ENCODE peak calls at places on chromosomes 7 and 10, in ten cellular contexts. B, R, L, D, A, X, K, E, M and I are unnamed samples. For H3K4me1, the result is how much of the 10 kb centered on the place peaks cover.

GRCh38 chr7:43112941-43113621 is 634 bp downstream of the HECW1 start:
- DNase-seq in B (no peak), R (no peak), L (no peak), D (peak), A (no peak), X (no peak), K (peak), E (peak), M (no peak), I (no peak)

GRCh38 chr7:30988346-30989005 is 24.7 kb downstream of the GHRHR start:
- DNase-seq in B (no peak), R (no peak), L (no peak), D (no peak), A (peak), X (peak), K (peak), E (peak), M (no peak), I (no peak)

GRCh38 chr10:46028584-46029570 is 1.5 kb downstream of the NCOA4 start:
- DNase-seq in B (peak), R (no peak), L (no peak), D (peak), A (no peak), X (peak), K (no peak), E (no peak), M (no peak), I (no peak)

GRCh38 chr7:7972927-7973594 is 4.5 kb downstream of the GLCCI1 start:
- DNase-seq in B (no peak), R (no peak), L (no peak), D (no peak), A (no peak), X (no peak), K (no peak), E (no peak), M (no peak), I (no peak)

GRCh38 chr10:116634126-116634975 is 13.6 kb downstream of the PNLIPRP2 start:
- DNase-seq in B (peak), R (no peak), L (no peak), D (no peak), A (no peak), X (no peak), K (no peak), E (no peak), M (no peak), I (no peak)

GRCh38 chr7:67663644-67664043 is 667.0 kb downstream of the TYW1 start:
- DNase-seq in B (no peak), R (no peak), L (no peak), D (no peak), A (no peak), X (no peak), K (no peak), E (no peak), M (no peak), I (no peak)

GRCh38 chr7:12715372-12716133 is 28.1 kb downstream of the ARL4A start:
- DNase-seq in B (peak), R (peak), L (peak), D (peak), A (peak), X (peak), K (peak), E (peak), M (no peak), I (peak)

GRCh38 chr10:24920907-24921881 is 31.2 kb downstream of the PRTFDC1 start:
- DNase-seq in B (no peak), R (peak), L (no peak), D (peak), A (peak), X (peak), K (no peak), E (peak), M (no peak), I (peak)

GRCh38 chr10:132994371-132994796 is 52.0 kb upstream of the CFAP46 start:
- DNase-seq in B (no peak), R (no peak), L (no peak), D (peak), A (no peak), X (no peak), K (peak), E (no peak), M (no peak), I (no peak)

GRCh38 chr10:14160299-14160698 is 170.4 kb downstream of the FRMD4A start:
- DNase-seq in B (no peak), R (no peak), L (no peak), D (no peak), A (no peak), X (no peak), K (no peak), E (no peak), M (no peak), I (no peak)
- TF ChIP-seq CTCF in B (no peak), R (no peak), L (no peak), D (no peak), A (no peak), X (no peak), K (no peak), E (no peak), M (no peak), I (no peak)

GRCh38 chr10:72011468-72011867 is 47.3 kb downstream of the CHST3 start:
- DNase-seq in B (no peak), R (no peak), L (no peak), D (no peak), A (no peak), X (no peak), K (no peak), E (no peak), M (no peak), I (no peak)
- H3K4me1 ChIP-seq in B (under half), R (half or more), L (under half), D (under half), A (under half), X (half or more), K (half or more), E (half or more), M (under half), I (under half)

DNA sequence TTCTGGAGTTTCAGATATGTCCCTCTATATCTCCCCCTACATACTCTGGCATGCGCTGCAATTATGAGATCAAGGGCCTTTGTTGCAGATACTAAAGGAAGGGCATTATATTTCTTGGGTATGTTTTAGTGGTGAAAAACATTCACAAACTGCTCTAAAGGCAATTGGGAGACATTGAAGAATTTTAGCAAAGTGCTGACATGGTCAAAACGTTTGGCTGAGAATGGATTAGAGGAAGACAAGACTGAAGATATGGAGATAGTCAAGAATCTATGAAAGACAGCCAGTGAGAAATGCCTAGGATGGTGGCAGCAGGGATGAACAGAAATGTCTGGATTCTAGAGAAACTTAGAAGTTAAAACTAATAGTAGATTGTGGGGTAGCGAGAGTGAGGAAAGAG is 104.5 kb upstream of the CABCOCO1 start:
- DNase-seq in B (no peak), R (no peak), L (no peak), D (no peak), A (no peak), X (no peak), K (no peak), E (no peak), M (no peak), I (no peak)
- TF ChIP-seq CTCF in B (peak), R (no peak), L (no peak), D (no peak), A (no peak), X (no peak), K (no peak), E (no peak), M (no peak), I (no peak)

GRCh38 chr10:121595806-121596667 is 2.2 kb downstream of the FGFR2 start:
- DNase-seq in B (no peak), R (no peak), L (no peak), D (no peak), A (no peak), X (peak), K (no peak), E (no peak), M (no peak), I (no peak)

GRCh38 chr10:121596668-121597503 is 1.4 kb downstream of the FGFR2 start:
- DNase-seq in B (no peak), R (no peak), L (no peak), D (no peak), A (peak), X (peak), K (peak), E (no peak), M (no peak), I (peak)

GRCh38 chr10:121598261-121599249 is at the start of gene FGFR2:
- DNase-seq in B (peak), R (peak), L (no peak), D (no peak), A (peak), X (peak), K (peak), E (peak), M (peak), I (peak)

GRCh38 chr10:121595321-121595805 is 2.9 kb downstream of the FGFR2 start:
- DNase-seq in B (no peak), R (no peak), L (no peak), D (no peak), A (no peak), X (no peak), K (no peak), E (no peak), M (no peak), I (no peak)

DNA sequence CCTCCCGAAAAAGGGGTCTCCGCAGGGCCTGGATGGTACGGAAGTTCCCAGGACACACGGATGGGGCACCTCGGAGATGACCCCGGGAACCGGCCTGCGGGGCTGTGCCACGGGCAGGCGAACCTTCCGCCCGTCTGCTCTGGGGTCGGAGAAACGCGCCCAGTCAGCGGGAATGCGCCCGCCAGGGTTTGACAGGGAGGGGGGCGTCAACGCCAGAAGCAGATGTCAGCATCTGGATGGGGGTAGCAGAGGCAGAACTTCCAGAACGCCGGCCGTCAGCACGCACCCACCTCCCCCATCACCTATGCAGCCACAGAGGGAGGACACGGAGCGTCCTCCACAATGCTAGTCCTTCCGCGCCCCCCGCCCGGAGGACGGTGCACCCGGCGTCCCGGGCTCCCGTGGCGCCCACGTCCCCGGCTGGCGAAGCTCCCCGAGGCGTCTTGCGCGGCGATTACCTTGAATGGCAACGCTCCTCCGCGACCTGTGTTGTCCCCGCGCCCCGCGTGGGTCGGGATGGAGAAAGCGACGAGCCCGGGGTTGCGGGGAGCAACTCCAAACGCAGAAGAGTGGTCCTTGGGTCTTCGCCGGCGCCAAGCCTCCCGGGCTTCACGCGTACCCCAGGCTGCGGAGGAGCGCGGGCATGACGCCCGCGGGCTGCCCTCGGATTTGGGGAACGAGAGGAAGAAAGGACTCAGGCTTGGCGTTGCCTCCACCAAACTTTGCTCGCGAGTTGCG is 571 bp downstream of the FGFR2 start:
- DNase-seq in B (no peak), R (no peak), L (no peak), D (no peak), A (no peak), X (peak), K (peak), E (no peak), M (no peak), I (peak)
- H3K4me1 ChIP-seq in B (under half), R (under half), L (under half), D (under half), A (under half), X (under half), K (under half), E (under half), M (under half), I (under half)

GRCh38 chr7:128458956-128459355 is 3.3 kb downstream of the HILPDA start:
- DNase-seq in B (no peak), R (no peak), L (no peak), D (no peak), A (no peak), X (no peak), K (no peak), E (no peak), M (no peak), I (no peak)

GRCh38 chr7:128452552-128452951 is 3.1 kb upstream of the HILPDA start:
- DNase-seq in B (no peak), R (no peak), L (no peak), D (no peak), A (no peak), X (no peak), K (no peak), E (no peak), M (no peak), I (no peak)

GRCh38 chr7:128455556-128456254 is at the start of gene HILPDA:
- DNase-seq in B (peak), R (peak), L (peak), D (peak), A (peak), X (peak), K (peak), E (peak), M (peak), I (peak)

GRCh38 chr7:128453836-128454804 is 1.6 kb upstream of the HILPDA start:
- DNase-seq in B (no peak), R (peak), L (peak), D (peak), A (peak), X (peak), K (peak), E (peak), M (peak), I (peak)

GRCh38 chr7:128454808-128455555 is 696 bp upstream of the HILPDA start:
- DNase-seq in B (no peak), R (no peak), L (no peak), D (peak), A (no peak), X (no peak), K (no peak), E (no peak), M (no peak), I (peak)
- TF ChIP-seq CTCF in B (peak), R (no peak), L (no peak), D (no peak), A (no peak), X (peak), K (no peak), E (peak), M (peak), I (peak)

GRCh38 chr10:79438021-79438698 is 7.3 kb downstream of the ZCCHC24 start:
- DNase-seq in B (no peak), R (no peak), L (peak), D (no peak), A (no peak), X (no peak), K (no peak), E (no peak), M (no peak), I (no peak)
- H3K4me1 ChIP-seq in B (under half), R (half or more), L (half or more), D (half or more), A (under half), X (under half), K (half or more), E (half or more), M (under half), I (under half)

GRCh38 chr10:67884842-67885680 is 605 bp downstream of the SIRT1 start:
- DNase-seq in B (peak), R (peak), L (peak), D (peak), A (peak), X (peak), K (peak), E (peak), M (peak), I (peak)

GRCh38 chr10:67883710-67884312 is 645 bp upstream of the SIRT1 start:
- DNase-seq in B (no peak), R (no peak), L (no peak), D (no peak), A (no peak), X (peak), K (no peak), E (no peak), M (no peak), I (peak)

GRCh38 chr10:67884313-67884841 is at the start of gene SIRT1:
- DNase-seq in B (peak), R (peak), L (peak), D (peak), A (peak), X (peak), K (peak), E (peak), M (peak), I (peak)
- TF ChIP-seq CTCF in B (no peak), R (peak), L (no peak), D (no peak), A (no peak), X (no peak), K (no peak), E (peak), M (peak), I (peak)